ENCODE peak calls at places on chromosomes 7 and 10, in ten cellular contexts. W is neural progenitor cell; D is T follicular helper cell; U is naive thymus-derived CD8-positive, alpha-beta T cell; P is effector CD4-positive, alpha-beta T cell; E is iPS-NIHi11; L is astrocyte; B is GM03348; H is activated T-cell treated with anti-CD3 and anti-CD28 coated beads for 1 hour; Y is GM20000. J is an unnamed sample.

GRCh38 chr10:2928219-2928840 is 139.0 kb upstream of the PFKP start:
- DNase-seq in E (peak; percentile 89), P (peak; percentile 27), W (peak; percentile 86), D (peak; percentile 15), H (peak; percentile 27), L (no peak), Y (peak; percentile 87), U (no peak), B (peak; percentile 88), J (peak; percentile 56)

GRCh38 chr10:1240341-1240775 is 184.2 kb downstream of the WDR37 start:
- DNase-seq in Y (no peak), B (no peak), D (no peak), L (no peak), W (no peak), P (no peak), H (no peak), E (peak; percentile 73), U (peak; percentile 24), J (no peak)

GRCh38 chr10:121819049-121819448 is 108.8 kb downstream of the ATE1 start:
- DNase-seq in E (no peak), D (no peak), Y (no peak), L (peak; percentile 51), P (no peak), W (no peak), H (no peak), B (peak; percentile 11), U (no peak), J (no peak)

GRCh38 chr7:86898171-86898570 is 161.3 kb downstream of the ELAPOR2 start:
- DNase-seq in Y (no peak), L (no peak), H (no peak), B (no peak), D (no peak), P (no peak), U (no peak), W (no peak), E (no peak), J (no peak)

GRCh38 chr7:30595461-30596042 is 874 bp downstream of the GARS1 start:
- DNase-seq in E (no peak), W (no peak), D (no peak), U (no peak), Y (peak; percentile 15), H (no peak), L (no peak), B (no peak), P (no peak), J (no peak)

GRCh38 chr7:28855538-28856217 is 102.5 kb downstream of the TRIL start:
- DNase-seq in Y (no peak), L (peak; percentile 98), U (no peak), E (no peak), W (no peak), D (no peak), P (no peak), H (no peak), B (peak; percentile 79), J (no peak)

GRCh38 chr7:74430961-74431466 is 22.7 kb upstream of the GTF2IRD1 start:
- DNase-seq in L (no peak), U (no peak), B (no peak), W (peak; percentile 29), E (no peak), D (no peak), P (no peak), Y (no peak), H (no peak), J (no peak)

GRCh38 chr10:44902838-44903545 is 8.1 kb upstream of the TMEM72 start:
- DNase-seq in P (no peak), E (no peak), U (no peak), Y (no peak), L (no peak), B (no peak), D (no peak), H (no peak), W (no peak), J (no peak)

GRCh38 chr10:119421887-119422684 is 120.4 kb downstream of the RGS10 start:
- DNase-seq in W (no peak), U (no peak), E (no peak), D (no peak), Y (no peak), B (peak; percentile 79), H (no peak), L (no peak), P (no peak), J (no peak)

GRCh38 chr10:103481974-103482531 is 3.0 kb upstream of the CALHM3 start:
- DNase-seq in D (peak; percentile 14), L (peak; percentile 36), U (peak; percentile 35), H (no peak), W (peak; percentile 71), Y (peak; percentile 79), B (peak; percentile 79), E (peak; percentile 60), P (peak; percentile 27), J (peak; percentile 63)

GRCh38 chr7:152180587-152180986 is 155.1 kb downstream of the GALNT11 start:
- DNase-seq in H (no peak), L (no peak), Y (no peak), U (no peak), B (no peak), W (no peak), P (no peak), E (no peak), D (no peak), J (no peak)

GRCh38 chr7:157634401-157635147 is 297.8 kb downstream of the DNAJB6 start:
- DNase-seq in Y (no peak), H (no peak), P (no peak), E (no peak), B (no peak), D (no peak), W (no peak), L (no peak), U (no peak), J (no peak)

GRCh38 chr10:70699659-70700174 is 27.4 kb downstream of the ADAMTS14 start:
- DNase-seq in H (no peak), D (no peak), Y (no peak), E (peak; percentile 76), B (no peak), W (no peak), U (no peak), P (no peak), L (no peak), J (no peak)

GRCh38 chr7:27183682-27184341 is 1.2 kb downstream of the HOXA11 start:
- DNase-seq in W (peak; percentile 57), L (no peak), H (no peak), B (peak; percentile 46), E (no peak), D (no peak), Y (no peak), U (no peak), P (no peak), J (no peak)

GRCh38 chr7:108581655-108582491 is 12.2 kb downstream of the DNAJB9 start:
- DNase-seq in H (no peak), B (no peak), L (no peak), E (peak; percentile 53), W (peak; percentile 35), Y (no peak), P (no peak), U (no peak), D (no peak), J (no peak)

GRCh38 chr10:79407811-79408795 is 37.3 kb downstream of the ZCCHC24 start:
- DNase-seq in L (peak; percentile 44), B (peak; percentile 83), H (no peak), E (no peak), P (no peak), U (no peak), D (no peak), Y (no peak), W (no peak), J (no peak)

GRCh38 chr7:157612664-157613561 is 276.1 kb downstream of the DNAJB6 start:
- DNase-seq in L (no peak), W (peak; percentile 31), D (peak; percentile 55), E (no peak), P (peak; percentile 55), H (peak; percentile 38), U (peak; percentile 69), B (no peak), Y (peak; percentile 83), J (peak; percentile 35)

GRCh38 chr7:31058122-31058521 is 6.0 kb downstream of the ADCYAP1R1 start:
- DNase-seq in B (no peak), P (no peak), W (no peak), E (no peak), D (no peak), Y (no peak), L (peak; percentile 12), H (no peak), U (no peak), J (no peak)